ENCODE peak calls at places on chromosomes 12 and 14, in six cellular contexts. W is H1, T is tibial nerve, G is esophagus squamous epithelium, K is ovary, N is body of pancreas. V is an unnamed sample.
A peak's percentile ranks its signal among the peaks of the same experiment; 100 is the strongest.

GRCh38 chr12:89951050-89951693 is 242.5 kb upstream of the ATP2B1 start:
- DNase-seq in W (no peak), T (no peak), N (no peak), G (no peak), K (no peak), V (no peak)

GRCh38 chr12:114306646-114307045 is 99.3 kb downstream of the TBX5 start:
- DNase-seq in N (no peak), G (no peak), K (no peak), T (no peak), W (no peak), V (no peak)

GRCh38 chr12:108850854-108851573 is 6.4 kb downstream of the SSH1 start:
- DNase-seq in N (peak; percentile 19), G (no peak), W (no peak), T (no peak), K (no peak), V (no peak)

GRCh38 chr12:108526482-108527234 is 11.6 kb downstream of the FICD start:
- DNase-seq in N (no peak), W (no peak), K (no peak), G (no peak), T (no peak), V (no peak)

GRCh38 chr12:103634732-103635131 is 47.7 kb downstream of the STAB2 start:
- DNase-seq in T (no peak), K (no peak), G (no peak), N (no peak), W (no peak), V (no peak)

GRCh38 chr12:122874081-122874480 is 21.8 kb downstream of the VPS37B start:
- DNase-seq in W (no peak), G (no peak), K (no peak), T (no peak), N (no peak), V (no peak)

GRCh38 chr12:87441511-87441910 is 587.7 kb downstream of the C12orf50 start:
- DNase-seq in T (no peak), W (no peak), G (no peak), K (no peak), N (no peak), V (no peak)

GRCh38 chr14:72941286-72941985 is 15.2 kb downstream of the DCAF4 start:
- DNase-seq in W (no peak), N (no peak), K (no peak), G (no peak), T (no peak), V (no peak)

GRCh38 chr12:48165089-48166031 is 8.0 kb upstream of the ASB8 start:
- DNase-seq in T (no peak), W (no peak), K (no peak), N (no peak), G (no peak), V (peak; percentile 57)

GRCh38 chr14:46717211-46717610 is 65.6 kb upstream of the RPL10L start:
- DNase-seq in W (no peak), T (no peak), G (no peak), N (no peak), K (no peak), V (no peak)

GRCh38 chr12:106657499-106657898 is 74.7 kb downstream of the RFX4 start:
- DNase-seq in T (no peak), W (no peak), K (no peak), N (no peak), G (no peak), V (no peak)

GRCh38 chr12:91109148-91109564 is 2.1 kb downstream of the LUM start:
- DNase-seq in G (no peak), K (peak; percentile 85), W (peak; percentile 69), T (peak; percentile 92), N (peak; percentile 82), V (peak; percentile 27)

GRCh38 chr14:92074555-92074954 is 31.8 kb downstream of the ATXN3 start:
- DNase-seq in W (no peak), T (no peak), K (no peak), N (no peak), G (no peak), V (no peak)

GRCh38 chr12:45010051-45010450 is 40.8 kb downstream of the DBX2 start:
- DNase-seq in T (no peak), N (no peak), G (no peak), W (no peak), K (no peak), V (no peak)

GRCh38 chr12:105396983-105397382 is 66.5 kb downstream of the C12orf75 start:
- DNase-seq in N (peak; percentile 35), K (no peak), W (no peak), G (no peak), T (no peak), V (no peak)

GRCh38 chr14:100890451-100890850 is 13.1 kb downstream of the RTL1 start:
- DNase-seq in T (no peak), G (no peak), N (no peak), K (peak; percentile 14), W (no peak), V (no peak)

GRCh38 chr12:19707948-19708409 is 268.7 kb downstream of the AEBP2 start:
- DNase-seq in T (no peak), G (no peak), K (no peak), W (no peak), N (no peak), V (peak; percentile 41)

GRCh38 chr14:83632375-83632774 is 1897.6 kb upstream of the FLRT2 start:
- DNase-seq in W (no peak), G (no peak), N (no peak), K (no peak), T (no peak), V (no peak)

DNA sequence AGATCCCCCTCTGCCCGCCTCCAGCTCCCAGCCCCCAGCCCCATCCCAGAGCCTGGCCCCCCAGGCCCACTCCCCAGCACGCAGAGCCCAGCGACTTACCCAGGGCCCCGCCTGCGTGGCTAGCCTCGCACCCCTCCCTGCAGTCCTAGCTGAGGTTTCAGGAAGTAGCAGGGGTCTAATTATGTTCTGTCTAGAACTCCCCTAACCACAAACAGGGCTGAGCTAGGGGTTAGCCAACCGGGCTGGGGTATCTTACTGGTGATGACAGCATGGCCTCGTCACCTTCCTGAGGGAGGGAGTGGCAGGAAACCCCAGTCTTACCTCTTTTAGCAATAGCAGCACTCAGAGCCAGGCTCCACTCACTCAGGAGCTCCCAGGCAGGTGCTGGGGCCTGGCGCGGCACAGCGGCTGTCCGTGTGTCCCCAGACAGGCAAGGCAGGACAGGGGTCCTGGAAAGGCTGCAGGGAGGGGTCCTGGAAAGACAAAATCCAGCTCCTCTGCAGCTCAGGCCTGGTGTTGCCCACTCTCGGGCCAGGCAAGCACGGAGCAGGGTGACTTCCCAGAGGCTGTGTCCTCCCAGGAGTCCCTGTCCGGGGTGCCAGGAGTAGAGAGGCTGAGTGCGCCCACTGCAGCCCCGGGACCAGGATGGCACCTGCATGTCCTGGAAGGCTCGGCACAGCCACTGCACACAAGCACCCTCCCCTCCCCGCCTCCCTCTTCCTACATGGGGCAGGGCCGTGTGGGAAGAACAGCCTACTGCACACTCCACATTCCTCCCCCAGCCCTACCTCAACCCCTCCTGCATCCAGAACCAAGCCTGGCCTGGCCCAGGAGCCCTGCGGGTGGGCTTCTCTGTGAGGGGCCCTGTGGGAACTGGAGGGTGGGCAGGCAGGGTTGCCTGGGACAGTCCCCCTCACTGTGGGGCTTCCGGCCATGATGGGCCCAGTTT is at the start of gene GPR132:
- DNase-seq in N (no peak), G (peak; percentile 48), T (no peak), W (no peak), K (no peak), V (no peak)
- TF ChIP-seq POLR2A in N (no peak), G (peak; percentile 14), T (peak; percentile 42), W (no peak), K (no peak), V (no peak)

GRCh38 chr14:74638970-74639369 is 26.9 kb upstream of the LTBP2 start:
- DNase-seq in T (no peak), W (no peak), K (no peak), G (no peak), N (no peak), V (no peak)
- TF ChIP-seq POLR2A in T (no peak), W (no peak), K (no peak), G (no peak), N (no peak), V (no peak)

GRCh38 chr12:120538281-120539156 is 4.4 kb downstream of the RNF10 start:
- DNase-seq in K (peak; percentile 33), N (peak; percentile 79), T (no peak), G (no peak), W (no peak), V (no peak)

GRCh38 chr12:120534203-120534702 is at the start of gene RNF10:
- DNase-seq in K (peak; percentile 85), T (peak; percentile 84), G (peak; percentile 21), N (peak; percentile 79), W (peak; percentile 43), V (peak; percentile 87)

GRCh38 chr12:120532701-120533238 is 1.4 kb upstream of the RNF10 start:
- DNase-seq in N (no peak), G (no peak), W (no peak), K (no peak), T (no peak), V (no peak)

GRCh38 chr12:120536064-120536791 is 2.1 kb downstream of the RNF10 start:
- DNase-seq in W (no peak), N (peak; percentile 50), G (no peak), K (no peak), T (no peak), V (no peak)

GRCh38 chr12:120534703-120535655 is 823 bp downstream of the RNF10 start:
- DNase-seq in G (peak; percentile 12), K (peak; percentile 31), W (no peak), N (peak; percentile 59), T (no peak), V (no peak)
- TF ChIP-seq POLR2A in G (no peak), K (no peak), W (peak; percentile 42), N (no peak), T (no peak), V (no peak)

GRCh38 chr12:93674386-93674785 is 2.8 kb upstream of the CRADD start:
- DNase-seq in T (no peak), G (no peak), W (no peak), N (no peak), K (no peak), V (no peak)

GRCh38 chr12:93678779-93679178 is 1.6 kb downstream of the CRADD start:
- DNase-seq in G (no peak), K (no peak), T (no peak), N (no peak), W (no peak), V (no peak)

GRCh38 chr12:93679308-93679933 is 2.2 kb downstream of the CRADD start:
- DNase-seq in W (no peak), T (no peak), K (no peak), N (no peak), G (no peak), V (no peak)

GRCh38 chr12:93676408-93677194 is 574 bp upstream of the CRADD start:
- DNase-seq in G (no peak), T (no peak), W (no peak), N (no peak), K (no peak), V (no peak)

DNA sequence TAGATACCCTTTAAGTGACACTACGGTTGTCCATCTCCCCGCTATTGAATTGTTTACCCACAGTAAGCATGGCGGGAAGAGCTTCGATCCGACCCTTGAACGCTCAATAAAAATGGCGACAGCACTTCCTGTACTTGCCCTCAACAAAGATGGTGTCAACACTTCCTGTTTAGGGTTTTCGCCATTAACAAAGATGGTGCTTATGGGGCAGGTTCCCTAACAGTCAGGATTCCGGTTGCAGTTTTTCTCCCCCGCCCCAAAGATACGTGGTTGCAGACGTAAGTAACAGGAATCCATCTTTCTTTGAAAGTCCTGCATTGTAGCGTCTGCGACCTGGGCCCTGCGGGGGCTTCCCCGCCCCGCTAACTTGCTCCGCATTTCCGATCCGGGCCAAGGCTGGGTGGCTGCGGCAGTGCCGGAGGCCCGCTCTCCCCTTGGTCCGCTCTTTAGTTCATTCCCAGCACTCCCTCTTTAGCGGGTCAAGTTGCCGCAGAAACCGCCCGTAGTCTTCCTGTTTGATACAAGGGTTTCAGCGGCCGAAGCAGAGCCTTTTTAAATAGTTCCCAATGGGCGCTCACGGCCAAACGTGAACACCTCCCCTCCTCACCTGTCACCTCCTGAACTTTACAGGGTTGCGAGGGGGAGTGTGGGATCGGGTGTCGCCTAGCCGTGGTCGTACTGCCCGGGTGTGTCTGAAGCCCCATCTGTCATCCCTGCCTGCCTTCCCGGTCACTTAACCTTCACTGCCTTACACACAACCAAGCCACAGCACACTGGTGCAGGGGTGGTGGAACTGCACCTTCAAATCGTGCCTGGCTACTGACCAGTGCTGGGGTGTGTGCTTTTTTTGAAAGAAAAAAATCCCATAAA is at the start of gene CRADD:
- DNase-seq in T (peak; percentile 84), N (peak; percentile 84), W (peak; percentile 92), G (peak; percentile 59), K (peak; percentile 85), V (peak; percentile 97)
- TF ChIP-seq POLR2A in T (peak; percentile 78), N (peak; percentile 92), W (peak; percentile 82), G (no peak), K (peak; percentile 70), V (peak; percentile 79)

V was measured in HCT116.